ENCODE peak calls at places on chromosomes 5 and 9, in eight cellular contexts. S is T-helper 1 cell, R is ELF-1, D is endothelial cell, U is epithelial cell of esophagus, O is H54, X is thyroid gland, B is left ventricle myocardium inferior. P is an unnamed sample.

GRCh38 chr5:39761199-39761580 is 336.4 kb upstream of the DAB2 start:
- DNase-seq in O (no peak), B (no peak), D (no peak), X (no peak), R (no peak), S (no peak), U (no peak), P (no peak)

GRCh38 chr9:134382733-134383132 is 56.5 kb downstream of the RXRA start:
- DNase-seq in R (no peak), X (no peak), S (no peak), U (no peak), O (no peak), D (no peak), B (no peak), P (no peak)

GRCh38 chr9:134422301-134422700 is 96.0 kb downstream of the RXRA start:
- DNase-seq in D (no peak), S (no peak), X (no peak), R (no peak), O (no peak), B (no peak), U (peak; percentile 61), P (no peak)

GRCh38 chr5:106290841-106291240 is 1379.9 kb downstream of the EFNA5 start:
- DNase-seq in S (no peak), R (no peak), B (no peak), X (no peak), O (no peak), D (no peak), U (peak; percentile 56), P (no peak)

GRCh38 chr9:19371942-19372341 is 8.1 kb downstream of the RPS6 start:
- DNase-seq in U (peak; percentile 21), X (no peak), S (no peak), B (no peak), R (no peak), O (no peak), D (no peak), P (peak; percentile 50)

GRCh38 chr5:112635276-112635675 is 102.4 kb upstream of the APC start:
- DNase-seq in B (no peak), U (no peak), S (no peak), D (no peak), X (no peak), O (no peak), R (no peak), P (no peak)

GRCh38 chr5:74394543-74394923 is 246.0 kb downstream of the ENC1 start:
- DNase-seq in R (peak; percentile 69), X (no peak), B (no peak), O (no peak), S (no peak), U (no peak), D (no peak), P (no peak)

GRCh38 chr9:107691649-107692048 is 202.1 kb upstream of the KLF4 start:
- DNase-seq in B (no peak), U (no peak), D (no peak), R (no peak), X (no peak), O (no peak), S (no peak), P (no peak)

GRCh38 chr5:138663009-138663408 is 87.8 kb upstream of the HSPA9 start:
- DNase-seq in S (no peak), O (no peak), B (no peak), U (peak; percentile 30), D (no peak), R (no peak), X (no peak), P (peak; percentile 83)

GRCh38 chr5:135843571-135844337 is 9.3 kb downstream of the SLC25A48 start:
- DNase-seq in R (no peak), B (no peak), O (no peak), D (no peak), X (peak; percentile 14), S (no peak), U (peak; percentile 73), P (no peak)

GRCh38 chr9:2017209-2017458 is 2.0 kb downstream of the SMARCA2 start:
- DNase-seq in S (no peak), R (no peak), U (no peak), O (no peak), X (no peak), B (no peak), D (no peak), P (no peak)

GRCh38 chr5:119287547-119288073 is 68.2 kb upstream of the TNFAIP8 start:
- DNase-seq in R (no peak), U (peak; percentile 55), O (no peak), B (no peak), X (no peak), S (peak; percentile 51), D (no peak), P (no peak)

P was measured in NAMALWA.